ENCODE peak calls at places on chromosomes 13 and 19, in five cellular contexts. One of them, this sample, is unnamed.

GRCh38 chr19:38203197-38203596 is 20.8 kb downstream of the DPF1 start:
- DNase-seq in H1: no peak
- DNase-seq in neuronal stem cell: no peak
- DNase-seq in trophoblast cell: no peak
- DNase-seq in mesenchymal stem cell: no peak
- DNase-seq in this sample: peak

GRCh38 chr13:40164137-40164536 is 502.3 kb downstream of the FOXO1 start:
- DNase-seq in H1: no peak
- DNase-seq in mesenchymal stem cell: peak
- DNase-seq in neuronal stem cell: no peak
- DNase-seq in trophoblast cell: peak
- DNase-seq in this sample: no peak

GRCh38 chr19:14413765-14414171 is 5.4 kb downstream of the DDX39A start:
- DNase-seq in trophoblast cell: no peak
- DNase-seq in neuronal stem cell: no peak
- DNase-seq in H1: no peak
- DNase-seq in mesenchymal stem cell: no peak
- DNase-seq in this sample: no peak

GRCh38 chr13:50203256-50204083 is 188.2 kb downstream of the KCNRG start:
- DNase-seq in mesenchymal stem cell: no peak
- DNase-seq in neuronal stem cell: no peak
- DNase-seq in H1: no peak
- DNase-seq in trophoblast cell: no peak
- DNase-seq in this sample: no peak

GRCh38 chr19:2888739-2889224 is 11.9 kb upstream of the ZNF57 start:
- DNase-seq in trophoblast cell: peak
- DNase-seq in mesenchymal stem cell: no peak
- DNase-seq in H1: no peak
- DNase-seq in neuronal stem cell: no peak
- DNase-seq in this sample: peak

GRCh38 chr13:23470706-23471610 is 37.5 kb upstream of the SACS start:
- DNase-seq in trophoblast cell: no peak
- DNase-seq in mesenchymal stem cell: no peak
- DNase-seq in neuronal stem cell: no peak
- DNase-seq in H1: no peak
- DNase-seq in this sample: no peak

GRCh38 chr13:106232680-106233079 is 302.8 kb downstream of the EFNB2 start:
- DNase-seq in mesenchymal stem cell: no peak
- DNase-seq in neuronal stem cell: no peak
- DNase-seq in H1: no peak
- DNase-seq in trophoblast cell: no peak
- DNase-seq in this sample: no peak

GRCh38 chr19:55600336-55601028 is 394 bp downstream of the ZNF524 start:
- DNase-seq in neuronal stem cell: peak
- DNase-seq in H1: peak
- DNase-seq in mesenchymal stem cell: no peak
- DNase-seq in trophoblast cell: no peak
- DNase-seq in this sample: no peak

GRCh38 chr13:33610471-33611015 is 207.4 kb upstream of the RFC3 start:
- DNase-seq in trophoblast cell: no peak
- DNase-seq in mesenchymal stem cell: no peak
- DNase-seq in neuronal stem cell: peak
- DNase-seq in H1: peak
- DNase-seq in this sample: peak

GRCh38 chr19:45863840-45864628 is at the start of gene FOXA3:
- DNase-seq in neuronal stem cell: no peak
- DNase-seq in trophoblast cell: no peak
- DNase-seq in mesenchymal stem cell: peak
- DNase-seq in H1: peak
- DNase-seq in this sample: peak

GRCh38 chr13:113636266-113636963 is 21.6 kb downstream of the ATP4B start:
- DNase-seq in neuronal stem cell: no peak
- DNase-seq in trophoblast cell: no peak
- DNase-seq in H1: no peak
- DNase-seq in mesenchymal stem cell: no peak
- DNase-seq in this sample: no peak

GRCh38 chr13:64278493-64278892 is 2862.8 kb upstream of the PCDH20 start:
- DNase-seq in trophoblast cell: no peak
- DNase-seq in neuronal stem cell: no peak
- DNase-seq in mesenchymal stem cell: peak
- DNase-seq in H1: no peak
- DNase-seq in this sample: no peak

GRCh38 chr13:62643007-62643483 is 1227.4 kb upstream of the PCDH20 start:
- DNase-seq in trophoblast cell: peak
- DNase-seq in H1: no peak
- DNase-seq in mesenchymal stem cell: peak
- DNase-seq in neuronal stem cell: no peak
- DNase-seq in this sample: no peak

GRCh38 chr19:18507021-18507726 is 14.7 kb downstream of the ELL start:
- DNase-seq in trophoblast cell: no peak
- DNase-seq in H1: no peak
- DNase-seq in neuronal stem cell: no peak
- DNase-seq in mesenchymal stem cell: no peak
- DNase-seq in this sample: no peak

GRCh38 chr13:100176781-100177389 is 88.0 kb downstream of the PCCA start:
- DNase-seq in H1: no peak
- DNase-seq in mesenchymal stem cell: peak
- DNase-seq in neuronal stem cell: no peak
- DNase-seq in trophoblast cell: no peak
- DNase-seq in this sample: no peak

GRCh38 chr19:10915511-10916091 is 12.8 kb downstream of the YIPF2 start:
- DNase-seq in H1: no peak
- DNase-seq in trophoblast cell: peak
- DNase-seq in mesenchymal stem cell: peak
- DNase-seq in neuronal stem cell: no peak
- DNase-seq in this sample: peak

GRCh38 chr13:40776681-40777165 is 5.7 kb upstream of the MRPS31 start:
- DNase-seq in neuronal stem cell: no peak
- DNase-seq in trophoblast cell: no peak
- DNase-seq in H1: no peak
- DNase-seq in mesenchymal stem cell: peak
- DNase-seq in this sample: no peak

GRCh38 chr19:35155441-35155840 is 906 bp downstream of the FXYD5 start:
- DNase-seq in H1: no peak
- DNase-seq in mesenchymal stem cell: no peak
- DNase-seq in neuronal stem cell: no peak
- DNase-seq in trophoblast cell: no peak
- DNase-seq in this sample: no peak

GRCh38 chr19:41795031-41795461 is 1.3 kb upstream of the CEACAM3 start:
- DNase-seq in trophoblast cell: peak
- DNase-seq in H1: peak
- DNase-seq in neuronal stem cell: peak
- DNase-seq in mesenchymal stem cell: peak
- DNase-seq in this sample: peak

GRCh38 chr19:3276341-3276799 is 51.9 kb downstream of the CELF5 start:
- DNase-seq in H1: peak
- DNase-seq in neuronal stem cell: no peak
- DNase-seq in mesenchymal stem cell: no peak
- DNase-seq in trophoblast cell: peak
- DNase-seq in this sample: peak

GRCh38 chr19:54430306-54431254 is 15.3 kb downstream of the TTYH1 start:
- DNase-seq in trophoblast cell: no peak
- DNase-seq in neuronal stem cell: no peak
- DNase-seq in mesenchymal stem cell: peak
- DNase-seq in H1: peak
- DNase-seq in this sample: peak

GRCh38 chr19:53007200-53008054 is 6.3 kb upstream of the ERVV-1 start:
- DNase-seq in neuronal stem cell: no peak
- DNase-seq in trophoblast cell: peak
- DNase-seq in mesenchymal stem cell: no peak
- DNase-seq in H1: no peak
- DNase-seq in this sample: no peak

GRCh38 chr13:90416519-90416918 is 931.0 kb upstream of the MIR17HG start:
- DNase-seq in neuronal stem cell: peak
- DNase-seq in mesenchymal stem cell: peak
- DNase-seq in trophoblast cell: peak
- DNase-seq in H1: no peak
- DNase-seq in this sample: no peak

GRCh38 chr13:46551410-46552301 is 1.3 kb upstream of the LRCH1 start:
- DNase-seq in neuronal stem cell: peak
- DNase-seq in H1: peak
- DNase-seq in mesenchymal stem cell: peak
- DNase-seq in trophoblast cell: peak
- DNase-seq in this sample: peak

GRCh38 chr13:73025212-73026012 is 33.4 kb upstream of the KLF5 start:
- DNase-seq in neuronal stem cell: no peak
- DNase-seq in trophoblast cell: peak
- DNase-seq in mesenchymal stem cell: no peak
- DNase-seq in H1: no peak
- DNase-seq in this sample: no peak

GRCh38 chr19:46383846-46384245 is 29.5 kb downstream of the CCDC8 start:
- DNase-seq in trophoblast cell: no peak
- DNase-seq in neuronal stem cell: no peak
- DNase-seq in mesenchymal stem cell: no peak
- DNase-seq in H1: no peak
- DNase-seq in this sample: peak

GRCh38 chr13:35978607-35979316 is 152.4 kb downstream of the DCLK1 start:
- DNase-seq in trophoblast cell: peak
- DNase-seq in neuronal stem cell: peak
- DNase-seq in mesenchymal stem cell: peak
- DNase-seq in H1: peak
- DNase-seq in this sample: no peak

GRCh38 chr13:30376426-30377311 is 45.6 kb upstream of the UBE2L5 start:
- DNase-seq in H1: no peak
- DNase-seq in neuronal stem cell: no peak
- DNase-seq in mesenchymal stem cell: no peak
- DNase-seq in trophoblast cell: no peak
- DNase-seq in this sample: no peak

GRCh38 chr13:25988655-25989054 is 63.2 kb downstream of the SHISA2 start:
- DNase-seq in neuronal stem cell: no peak
- DNase-seq in H1: no peak
- DNase-seq in mesenchymal stem cell: no peak
- DNase-seq in trophoblast cell: no peak
- DNase-seq in this sample: no peak

GRCh38 chr13:27952931-27953670 is 16.0 kb downstream of the CDX2 start:
- DNase-seq in mesenchymal stem cell: no peak
- DNase-seq in H1: no peak
- DNase-seq in trophoblast cell: peak
- DNase-seq in neuronal stem cell: no peak
- DNase-seq in this sample: no peak

GRCh38 chr19:3363841-3364500 is 2.4 kb upstream of the NFIC start:
- DNase-seq in H1: no peak
- DNase-seq in mesenchymal stem cell: no peak
- DNase-seq in trophoblast cell: peak
- DNase-seq in neuronal stem cell: no peak
- DNase-seq in this sample: peak

GRCh38 chr13:75437582-75438318 is 44.2 kb downstream of the TBC1D4 start:
- DNase-seq in mesenchymal stem cell: peak
- DNase-seq in neuronal stem cell: no peak
- DNase-seq in H1: no peak
- DNase-seq in trophoblast cell: no peak
- DNase-seq in this sample: no peak

GRCh38 chr13:26010487-26011207 is 41.2 kb downstream of the SHISA2 start:
- DNase-seq in H1: no peak
- DNase-seq in mesenchymal stem cell: no peak
- DNase-seq in neuronal stem cell: no peak
- DNase-seq in trophoblast cell: no peak
- DNase-seq in this sample: no peak

GRCh38 chr13:26095338-26095737 is 43.5 kb upstream of the SHISA2 start:
- DNase-seq in trophoblast cell: no peak
- DNase-seq in mesenchymal stem cell: no peak
- DNase-seq in neuronal stem cell: no peak
- DNase-seq in H1: no peak
- DNase-seq in this sample: no peak

GRCh38 chr13:46140044-46140443 is 35.2 kb upstream of the CPB2 start:
- DNase-seq in neuronal stem cell: no peak
- DNase-seq in mesenchymal stem cell: no peak
- DNase-seq in trophoblast cell: no peak
- DNase-seq in H1: no peak
- DNase-seq in this sample: no peak

GRCh38 chr13:76885203-76886004 is 801 bp downstream of the KCTD12 start:
- DNase-seq in neuronal stem cell: peak
- DNase-seq in trophoblast cell: no peak
- DNase-seq in H1: peak
- DNase-seq in mesenchymal stem cell: peak
- DNase-seq in this sample: peak
- H2BK12ac ChIP-seq in neuronal stem cell: peak
- H2BK12ac ChIP-seq in trophoblast cell: peak
- H2BK12ac ChIP-seq in H1: peak
- H2BK12ac ChIP-seq in mesenchymal stem cell: peak
- H2BK12ac ChIP-seq in this sample: no peak

GRCh38 chr13:48790996-48791395 is 137.3 kb downstream of the CYSLTR2 start:
- DNase-seq in neuronal stem cell: no peak
- DNase-seq in trophoblast cell: no peak
- DNase-seq in H1: no peak
- DNase-seq in mesenchymal stem cell: no peak
- DNase-seq in this sample: no peak

GRCh38 chr13:48784906-48785555 is 131.3 kb downstream of the CYSLTR2 start:
- DNase-seq in trophoblast cell: no peak
- DNase-seq in neuronal stem cell: no peak
- DNase-seq in mesenchymal stem cell: no peak
- DNase-seq in H1: no peak
- DNase-seq in this sample: no peak

GRCh38 chr13:48790199-48790598 is 136.5 kb downstream of the CYSLTR2 start:
- DNase-seq in H1: no peak
- DNase-seq in trophoblast cell: no peak
- DNase-seq in neuronal stem cell: no peak
- DNase-seq in mesenchymal stem cell: no peak
- DNase-seq in this sample: no peak
- H3K18ac ChIP-seq in H1: no peak
- H3K18ac ChIP-seq in trophoblast cell: no peak
- H3K18ac ChIP-seq in neuronal stem cell: no peak
- H3K18ac ChIP-seq in mesenchymal stem cell: no peak
- H3K18ac ChIP-seq in this sample: no peak

GRCh38 chr19:1251503-1252220 is 3.3 kb downstream of the MIDN start:
- DNase-seq in H1: no peak
- DNase-seq in neuronal stem cell: no peak
- DNase-seq in mesenchymal stem cell: no peak
- DNase-seq in trophoblast cell: peak
- DNase-seq in this sample: no peak
- H2BK5ac ChIP-seq in H1: peak
- H2BK5ac ChIP-seq in neuronal stem cell: peak
- H2BK5ac ChIP-seq in mesenchymal stem cell: peak
- H2BK5ac ChIP-seq in trophoblast cell: peak
- H2BK5ac ChIP-seq in this sample: no peak

GRCh38 chr19:5514001-5514400 is 53.8 kb downstream of the TINCR start:
- DNase-seq in neuronal stem cell: no peak
- DNase-seq in mesenchymal stem cell: no peak
- DNase-seq in trophoblast cell: no peak
- DNase-seq in H1: no peak
- DNase-seq in this sample: no peak
- H2BK12ac ChIP-seq in neuronal stem cell: no peak
- H2BK12ac ChIP-seq in mesenchymal stem cell: no peak
- H2BK12ac ChIP-seq in trophoblast cell: no peak
- H2BK12ac ChIP-seq in H1: no peak
- H2BK12ac ChIP-seq in this sample: no peak

GRCh38 chr13:79810018-79810417 is 329.1 kb downstream of the NDFIP2 start:
- DNase-seq in neuronal stem cell: no peak
- DNase-seq in trophoblast cell: no peak
- DNase-seq in H1: no peak
- DNase-seq in mesenchymal stem cell: no peak
- DNase-seq in this sample: no peak
- H3K18ac ChIP-seq in neuronal stem cell: no peak
- H3K18ac ChIP-seq in trophoblast cell: peak
- H3K18ac ChIP-seq in H1: peak
- H3K18ac ChIP-seq in mesenchymal stem cell: no peak
- H3K18ac ChIP-seq in this sample: no peak

GRCh38 chr13:97266328-97266727 is 44.2 kb downstream of the MBNL2 start:
- DNase-seq in trophoblast cell: no peak
- DNase-seq in mesenchymal stem cell: peak
- DNase-seq in neuronal stem cell: no peak
- DNase-seq in H1: no peak
- DNase-seq in this sample: peak
- H2BK5ac ChIP-seq in trophoblast cell: no peak
- H2BK5ac ChIP-seq in mesenchymal stem cell: peak
- H2BK5ac ChIP-seq in neuronal stem cell: no peak
- H2BK5ac ChIP-seq in H1: no peak
- H2BK5ac ChIP-seq in this sample: no peak